ENCODE peak calls at places on chromosomes 11 and 22, in nine cellular contexts. U, T, F, K, R, Y, V, E and X are unnamed samples.

GRCh38 chr11:107549253-107549953 is 16.1 kb downstream of the ALKBH8 start:
- DNase-seq in V (no peak), E (no peak), R (peak), F (peak), T (no peak), Y (peak), U (peak), K (peak), X (peak)

GRCh38 chr11:78038697-78039313 is 15.7 kb upstream of the KCTD14 start:
- DNase-seq in K (no peak), F (no peak), T (no peak), U (no peak), E (no peak), V (no peak), R (no peak), Y (no peak), X (no peak)

GRCh38 chr11:26946209-26946828 is 47.6 kb upstream of the FIBIN start:
- DNase-seq in Y (peak), V (no peak), F (no peak), U (no peak), R (peak), K (no peak), E (no peak), T (no peak), X (peak)

GRCh38 chr11:34809191-34810106 is 106.7 kb downstream of the APIP start:
- DNase-seq in V (no peak), T (no peak), U (no peak), E (no peak), Y (peak), R (peak), K (no peak), F (no peak), X (peak)

GRCh38 chr22:37803195-37803635 is 4.5 kb upstream of the GCAT start:
- DNase-seq in T (no peak), F (no peak), R (no peak), U (no peak), V (no peak), Y (no peak), K (no peak), E (no peak), X (no peak)

GRCh38 chr22:35629406-35630234 is 12.5 kb upstream of the MB start:
- DNase-seq in E (no peak), U (peak), V (peak), K (peak), T (no peak), R (peak), Y (peak), F (peak), X (peak)

GRCh38 chr22:36546932-36547331 is 18.0 kb upstream of the EIF3D start:
- DNase-seq in K (no peak), V (no peak), F (no peak), U (no peak), Y (peak), R (peak), T (no peak), E (no peak), X (peak)

GRCh38 chr11:124094731-124095130 is 20.5 kb upstream of the VWA5A start:
- DNase-seq in V (no peak), Y (no peak), K (no peak), R (no peak), U (no peak), T (no peak), F (no peak), E (no peak), X (no peak)

GRCh38 chr11:69321877-69322350 is 28.0 kb downstream of the MYEOV start:
- DNase-seq in F (no peak), K (no peak), E (no peak), V (peak), R (peak), T (no peak), Y (peak), U (no peak), X (peak)

GRCh38 chr11:74020537-74020936 is 11.7 kb upstream of the UCP3 start:
- DNase-seq in E (no peak), U (peak), F (peak), K (no peak), T (no peak), V (no peak), R (no peak), Y (no peak), X (no peak)

DNA sequence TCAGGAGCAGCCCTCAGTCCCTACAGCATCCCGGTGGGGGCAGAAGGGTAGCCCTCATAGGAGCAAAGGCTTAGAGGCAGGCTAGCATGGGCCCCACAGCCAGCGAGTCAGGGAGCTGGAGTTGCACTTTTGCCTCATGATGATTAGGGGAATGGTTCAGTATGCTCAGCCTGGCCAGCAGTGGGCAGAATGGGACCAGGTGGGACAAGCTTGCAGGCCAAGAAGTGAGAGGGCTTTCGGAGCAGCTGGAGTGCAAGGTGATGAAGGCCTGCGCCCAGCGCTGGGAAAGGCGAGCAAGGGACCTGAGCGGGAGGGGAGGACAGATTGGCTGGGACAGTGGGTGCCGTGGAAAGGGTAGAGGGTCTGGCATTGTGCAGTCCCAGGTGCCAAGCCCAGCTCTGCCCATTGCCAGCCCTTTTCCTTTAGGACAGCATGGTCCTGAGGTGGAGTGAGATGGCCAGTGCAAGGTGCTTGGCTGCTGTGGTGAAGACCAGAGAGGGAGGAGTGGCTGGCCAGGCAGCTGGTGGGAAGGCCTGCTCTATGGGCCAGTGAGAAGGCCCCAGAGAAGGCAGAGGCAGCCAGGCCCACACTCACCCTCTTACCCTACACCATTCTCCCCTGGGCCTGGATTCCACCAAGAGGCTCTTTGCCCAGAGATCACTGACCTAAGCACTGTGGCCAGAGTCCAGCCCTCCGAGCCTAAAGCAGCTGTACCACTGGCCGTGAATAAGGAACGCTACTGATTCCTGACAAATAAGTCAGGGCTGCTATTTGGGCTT is 47.9 kb upstream of the SUSD2 start:
- DNase-seq in Y (peak), V (no peak), U (no peak), E (peak), R (peak), T (no peak), F (no peak), K (no peak), X (peak)
- TF ChIP-seq CTCF in Y (peak), V (no peak), U (peak), E (peak), R (peak), T (peak), F (peak), K (no peak), X (peak)

GRCh38 chr11:1371026-1371325 is 18.8 kb upstream of the BRSK2 start:
- DNase-seq in V (no peak), T (no peak), K (no peak), U (no peak), F (no peak), R (no peak), E (no peak), Y (no peak), X (no peak)
- TF ChIP-seq CTCF in V (no peak), T (no peak), K (no peak), U (no peak), F (no peak), R (no peak), E (no peak), Y (no peak), X (no peak)

GRCh38 chr22:20086763-20087162 is 6.7 kb downstream of the DGCR8 start:
- DNase-seq in V (no peak), U (no peak), R (no peak), Y (no peak), F (no peak), K (no peak), T (no peak), E (no peak), X (no peak)
- TF ChIP-seq CTCF in V (no peak), U (no peak), R (no peak), Y (no peak), F (no peak), K (no peak), T (no peak), E (no peak), X (no peak)

GRCh38 chr11:68008381-68009337 is 1.5 kb upstream of the ALDH3B1 start:
- DNase-seq in K (no peak), V (peak), U (no peak), Y (no peak), T (peak), R (no peak), F (peak), E (no peak), X (no peak)

GRCh38 chr11:68010058-68011041 is at the start of gene ALDH3B1:
- DNase-seq in U (peak), T (peak), F (peak), E (no peak), R (peak), K (peak), Y (peak), V (peak), X (peak)

GRCh38 chr11:68007498-68008380 is 2.4 kb upstream of the ALDH3B1 start:
- DNase-seq in Y (no peak), E (no peak), K (no peak), V (peak), R (no peak), U (no peak), F (no peak), T (no peak), X (no peak)

GRCh38 chr11:68011046-68011943 is 1.2 kb downstream of the ALDH3B1 start:
- DNase-seq in K (no peak), Y (no peak), E (no peak), T (no peak), R (no peak), U (no peak), F (no peak), V (peak), X (no peak)

GRCh38 chr11:68009391-68010000 is 631 bp upstream of the ALDH3B1 start:
- DNase-seq in U (peak), K (no peak), R (peak), Y (peak), V (no peak), T (no peak), F (peak), E (no peak), X (peak)
- TF ChIP-seq CTCF in U (no peak), K (no peak), R (peak), Y (peak), V (no peak), T (no peak), F (peak), E (no peak), X (peak)

DNA sequence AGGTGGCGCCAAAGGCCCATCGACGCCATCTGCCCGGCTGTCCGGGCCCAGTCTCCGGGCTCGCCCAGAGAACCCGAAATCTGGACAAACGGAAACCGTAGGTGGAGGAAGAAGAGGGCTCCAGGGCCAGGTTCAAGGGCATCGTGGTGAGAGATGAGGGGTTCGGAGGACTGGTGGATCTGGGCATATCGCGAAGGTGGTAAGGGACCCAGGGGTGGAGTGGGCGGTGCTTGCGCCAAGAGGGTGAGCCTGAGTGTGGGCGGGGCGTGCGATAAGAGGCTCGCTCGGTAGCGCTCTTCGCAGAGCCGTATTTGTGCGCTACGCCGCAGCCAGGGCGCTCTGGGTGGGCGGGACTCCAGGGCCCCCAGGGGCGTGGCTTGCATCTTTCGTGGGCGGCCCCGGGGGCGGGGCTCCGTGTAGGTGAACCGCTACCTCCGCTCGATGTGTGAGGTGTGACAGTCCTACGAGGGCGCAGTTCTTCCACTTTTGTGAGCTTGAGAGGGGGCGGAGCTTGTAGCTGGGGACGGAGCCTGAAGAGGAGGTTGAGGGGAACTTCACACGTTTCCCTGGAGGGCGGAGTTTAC is 4.8 kb downstream of the CD248 start:
- DNase-seq in F (peak), Y (peak), R (peak), U (peak), K (peak), T (peak), E (peak), V (peak), X (peak)
- TF ChIP-seq CTCF in F (peak), Y (peak), R (peak), U (peak), K (peak), T (no peak), E (peak), V (no peak), X (peak)

GRCh38 chr11:66004186-66004585 is 1.9 kb downstream of the BANF1 start:
- DNase-seq in U (no peak), V (no peak), E (no peak), K (no peak), Y (no peak), R (no peak), T (no peak), F (peak), X (no peak)

GRCh38 chr11:66006134-66006890 is 4.0 kb downstream of the BANF1 start:
- DNase-seq in K (no peak), V (no peak), T (no peak), R (no peak), Y (no peak), U (no peak), F (no peak), E (no peak), X (no peak)

GRCh38 chr11:66003291-66003690 is 988 bp downstream of the BANF1 start:
- DNase-seq in Y (no peak), E (no peak), V (no peak), T (no peak), U (no peak), K (no peak), F (no peak), R (no peak), X (no peak)

GRCh38 chr11:66002648-66003225 is 434 bp downstream of the BANF1 start:
- DNase-seq in K (peak), F (no peak), R (peak), Y (peak), E (no peak), T (no peak), U (no peak), V (no peak), X (peak)

GRCh38 chr11:66001941-66002647 is at the start of the genes BANF1 and EIF1AD:
- DNase-seq in U (peak), V (peak), R (peak), E (peak), T (peak), K (peak), F (peak), Y (peak), X (peak)
- TF ChIP-seq CTCF in U (no peak), V (no peak), R (no peak), E (no peak), T (no peak), K (no peak), F (no peak), Y (no peak), X (no peak)

DNA sequence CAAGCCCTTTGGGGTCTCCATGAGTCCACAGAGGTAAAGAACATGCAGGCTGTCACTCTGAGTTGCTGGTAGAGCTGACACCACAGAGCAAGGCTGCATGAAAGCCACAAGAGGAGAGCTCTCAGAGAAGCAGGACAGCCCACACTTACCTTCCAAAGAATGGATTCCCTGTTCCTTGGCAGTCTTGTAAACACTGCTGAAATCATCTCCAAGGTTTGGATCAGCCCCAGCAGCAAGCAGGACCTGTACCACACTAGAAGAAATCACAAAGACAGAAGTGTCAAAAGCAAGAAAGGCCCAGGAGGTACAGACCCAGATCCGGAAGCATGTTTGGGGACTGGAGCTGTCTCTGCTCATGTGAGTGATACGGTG is 54.2 kb downstream of the CLPB start:
- DNase-seq in R (no peak), F (no peak), Y (no peak), V (no peak), K (no peak), T (no peak), U (no peak), E (no peak), X (no peak)
- TF ChIP-seq CTCF in R (no peak), F (no peak), Y (no peak), V (no peak), K (no peak), T (no peak), U (no peak), E (no peak), X (no peak)

DNA sequence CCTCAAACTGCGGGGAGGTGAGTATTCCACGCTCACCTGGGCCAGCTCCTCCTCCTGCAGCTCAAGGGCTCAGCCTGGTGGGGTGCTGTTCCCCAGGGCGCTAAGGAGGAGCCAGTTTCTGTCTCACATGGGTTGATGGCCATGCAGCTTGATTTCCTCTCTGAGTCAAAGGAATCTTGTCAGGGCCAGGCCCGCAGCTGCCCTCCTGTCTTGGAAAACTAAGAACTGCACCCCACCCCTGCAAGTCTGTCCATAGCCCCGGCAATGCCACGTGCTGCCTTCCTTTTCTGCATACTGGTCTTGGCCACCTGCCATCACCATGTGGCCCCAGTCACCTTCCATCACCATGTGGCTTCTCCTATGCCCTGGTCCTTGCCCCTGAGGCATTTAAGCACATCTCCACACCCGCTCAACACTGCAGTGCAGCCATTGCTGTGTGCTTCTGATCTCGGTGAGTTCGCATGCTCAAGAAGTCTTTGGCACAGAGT is 35.2 kb upstream of the CLDN5 start:
- DNase-seq in F (no peak), U (no peak), Y (no peak), E (no peak), V (no peak), R (no peak), K (no peak), T (no peak), X (no peak)
- TF ChIP-seq CTCF in F (no peak), U (no peak), Y (no peak), E (no peak), V (no peak), R (no peak), K (no peak), T (no peak), X (no peak)